ENCODE peak calls at places on chromosomes 5 and 9, in eight cellular contexts. N is Peyer's patch, V is brain microvascular endothelial cell, J is neural progenitor cell, W is heart left ventricle, F is fibroblast of mammary gland, M is choroid plexus epithelial cell, T is uterus. X is an unnamed sample.

GRCh38 chr9:133581553-133582343 is 27.4 kb downstream of the FAM163B start:
- DNase-seq in T (no peak), W (peak), N (no peak), F (no peak), V (no peak), J (no peak), M (peak), X (no peak)

GRCh38 chr9:8723195-8723594 is 923.6 kb upstream of the DMAC1 start:
- DNase-seq in M (no peak), W (no peak), N (no peak), J (no peak), V (no peak), F (no peak), T (no peak), X (no peak)

GRCh38 chr9:1366300-1366699 is 316.1 kb downstream of the DMRT2 start:
- DNase-seq in N (no peak), T (no peak), W (no peak), F (no peak), M (no peak), V (no peak), J (no peak), X (no peak)

GRCh38 chr5:36403601-36404311 is 102.1 kb upstream of the RANBP3L start:
- DNase-seq in F (peak), N (no peak), M (peak), J (no peak), T (peak), V (peak), W (no peak), X (no peak)

GRCh38 chr5:5293029-5293428 is 129.4 kb upstream of the ICE1 start:
- DNase-seq in W (no peak), N (no peak), J (no peak), T (no peak), F (no peak), M (no peak), V (no peak), X (no peak)

GRCh38 chr5:179400020-179400419 is 54.8 kb upstream of the ADAMTS2 start:
- DNase-seq in M (no peak), V (no peak), J (no peak), T (no peak), N (no peak), F (no peak), W (no peak), X (no peak)

GRCh38 chr5:133460172-133460758 is 152.1 kb downstream of the FSTL4 start:
- DNase-seq in N (no peak), V (no peak), J (peak), T (no peak), W (no peak), M (peak), F (peak), X (peak)

GRCh38 chr5:64210866-64211265 is 45.2 kb downstream of the RNF180 start:
- DNase-seq in T (no peak), V (peak), J (no peak), N (no peak), W (no peak), M (peak), F (peak), X (no peak)

GRCh38 chr5:147688965-147689364 is 93.6 kb downstream of the JAKMIP2 start:
- DNase-seq in T (peak), J (no peak), W (no peak), M (peak), N (no peak), F (peak), V (no peak), X (no peak)

GRCh38 chr5:64505769-64506566 is at the start of gene RGS7BP:
- DNase-seq in W (peak), V (peak), N (peak), J (peak), M (peak), T (peak), F (peak), X (peak)

GRCh38 chr5:151750121-151750520 is 8.3 kb downstream of the ATOX1 start:
- DNase-seq in W (no peak), V (no peak), T (no peak), J (no peak), N (no peak), M (no peak), F (no peak), X (no peak)

GRCh38 chr9:89991204-89991790 is 386.5 kb downstream of the GADD45G start:
- DNase-seq in V (no peak), J (no peak), T (no peak), M (no peak), N (no peak), W (no peak), F (no peak), X (no peak)

GRCh38 chr9:20558609-20559016 is 63.7 kb downstream of the MLLT3 start:
- DNase-seq in J (peak), N (no peak), M (peak), T (no peak), W (no peak), V (peak), F (peak), X (no peak)

GRCh38 chr5:69492391-69493234 is at the start of gene OCLN:
- DNase-seq in W (no peak), V (no peak), J (peak), N (peak), T (no peak), M (no peak), F (no peak), X (peak)

GRCh38 chr5:66442951-66443445 is 153.2 kb upstream of the MAST4 start:
- DNase-seq in J (no peak), W (no peak), M (no peak), N (no peak), V (no peak), F (peak), T (peak), X (no peak)

GRCh38 chr5:34584165-34584564 is 72.0 kb upstream of the RAI14 start:
- DNase-seq in W (no peak), J (no peak), M (no peak), F (no peak), N (no peak), T (no peak), V (no peak), X (no peak)

GRCh38 chr5:142915840-142916424 is 145.8 kb downstream of the ARHGAP26 start:
- DNase-seq in T (no peak), W (no peak), N (peak), J (peak), V (no peak), F (peak), M (peak), X (peak)

GRCh38 chr5:79011219-79011836 is 26.2 kb upstream of the ARSB start:
- DNase-seq in V (peak), N (no peak), M (peak), J (no peak), W (no peak), T (no peak), F (peak), X (no peak)

GRCh38 chr5:107466233-107466769 is 204.4 kb downstream of the EFNA5 start:
- DNase-seq in T (peak), F (peak), W (no peak), N (no peak), V (peak), M (peak), J (peak), X (no peak)

GRCh38 chr5:115455241-115455640 is 89.3 kb downstream of the FEM1C start:
- DNase-seq in T (no peak), N (peak), M (peak), F (peak), V (peak), J (no peak), W (no peak), X (no peak)

GRCh38 chr5:3194141-3194540 is 401.5 kb upstream of the IRX1 start:
- DNase-seq in W (no peak), M (no peak), T (no peak), N (no peak), J (no peak), F (no peak), V (no peak), X (no peak)

GRCh38 chr9:69937358-69937757 is 106.3 kb upstream of the MAMDC2 start:
- DNase-seq in N (no peak), V (peak), M (no peak), T (no peak), W (no peak), J (no peak), F (peak), X (no peak)

GRCh38 chr5:58925627-58926545 is 343.0 kb downstream of the RAB3C start:
- DNase-seq in M (peak), F (no peak), N (no peak), T (no peak), V (no peak), W (no peak), J (peak), X (no peak)

GRCh38 chr9:90433398-90433890 is 209.2 kb downstream of the DIRAS2 start:
- DNase-seq in J (peak), N (no peak), M (peak), F (no peak), T (no peak), V (peak), W (no peak), X (no peak)

GRCh38 chr5:17365756-17366155 is 132.3 kb upstream of the TAF11L2 start:
- DNase-seq in V (peak), F (no peak), J (no peak), M (peak), T (no peak), N (no peak), W (no peak), X (no peak)

GRCh38 chr5:151144922-151145321 is 12.7 kb downstream of the ANXA6 start:
- DNase-seq in W (no peak), M (no peak), F (no peak), N (no peak), T (no peak), V (no peak), J (no peak), X (peak)

GRCh38 chr5:10704949-10705621 is 55.9 kb downstream of the DAP start:
- DNase-seq in F (peak), N (no peak), V (no peak), W (no peak), J (no peak), M (peak), T (no peak), X (no peak)

GRCh38 chr5:93349613-93350012 is 231.4 kb downstream of the NR2F1-AS1 start:
- DNase-seq in F (peak), J (no peak), M (peak), T (no peak), N (no peak), V (peak), W (no peak), X (no peak)

GRCh38 chr9:122347348-122348287 is 23.2 kb upstream of the PTGS1 start:
- DNase-seq in M (peak), T (no peak), V (no peak), J (no peak), N (no peak), F (peak), W (no peak), X (no peak)

GRCh38 chr9:12464910-12465512 is 228.2 kb upstream of the TYRP1 start:
- DNase-seq in M (peak), J (peak), N (no peak), V (peak), T (no peak), W (no peak), F (peak), X (no peak)

GRCh38 chr9:70484232-70485130 is 70.0 kb upstream of the KLF9 start:
- DNase-seq in T (no peak), V (peak), W (no peak), M (peak), N (peak), F (peak), J (peak), X (no peak)

GRCh38 chr9:76516350-76516749 is 57.4 kb downstream of the GCNT1 start:
- DNase-seq in T (no peak), N (no peak), J (no peak), W (no peak), F (no peak), M (peak), V (no peak), X (no peak)

GRCh38 chr5:132046915-132047314 is 13.5 kb upstream of the IL3 start:
- DNase-seq in F (no peak), J (no peak), W (peak), M (no peak), V (no peak), T (no peak), N (no peak), X (no peak)

GRCh38 chr9:34993502-34994428 is 4.2 kb downstream of the DNAJB5 start:
- DNase-seq in T (peak), W (peak), M (peak), N (peak), V (no peak), J (no peak), F (peak), X (peak)

GRCh38 chr9:34995288-34996060 is 5.9 kb downstream of the DNAJB5 start:
- DNase-seq in T (no peak), W (no peak), F (peak), J (no peak), V (no peak), M (peak), N (no peak), X (no peak)

GRCh38 chr9:34996181-34996904 is 6.8 kb downstream of the DNAJB5 start:
- DNase-seq in W (no peak), F (no peak), T (no peak), M (no peak), J (no peak), V (no peak), N (no peak), X (no peak)

GRCh38 chr9:34992376-34992951 is 2.9 kb downstream of the DNAJB5 start:
- DNase-seq in J (peak), N (no peak), F (peak), V (peak), M (peak), W (peak), T (peak), X (peak)

GRCh38 chr9:34994429-34995287 is 5.1 kb downstream of the DNAJB5 start:
- DNase-seq in F (peak), V (no peak), T (peak), W (no peak), J (peak), N (peak), M (peak), X (no peak)
- H3K4me3 ChIP-seq in F (no peak), V (no peak), T (no peak), W (peak), J (no peak), N (no peak), M (no peak), X (no peak)

DNA sequence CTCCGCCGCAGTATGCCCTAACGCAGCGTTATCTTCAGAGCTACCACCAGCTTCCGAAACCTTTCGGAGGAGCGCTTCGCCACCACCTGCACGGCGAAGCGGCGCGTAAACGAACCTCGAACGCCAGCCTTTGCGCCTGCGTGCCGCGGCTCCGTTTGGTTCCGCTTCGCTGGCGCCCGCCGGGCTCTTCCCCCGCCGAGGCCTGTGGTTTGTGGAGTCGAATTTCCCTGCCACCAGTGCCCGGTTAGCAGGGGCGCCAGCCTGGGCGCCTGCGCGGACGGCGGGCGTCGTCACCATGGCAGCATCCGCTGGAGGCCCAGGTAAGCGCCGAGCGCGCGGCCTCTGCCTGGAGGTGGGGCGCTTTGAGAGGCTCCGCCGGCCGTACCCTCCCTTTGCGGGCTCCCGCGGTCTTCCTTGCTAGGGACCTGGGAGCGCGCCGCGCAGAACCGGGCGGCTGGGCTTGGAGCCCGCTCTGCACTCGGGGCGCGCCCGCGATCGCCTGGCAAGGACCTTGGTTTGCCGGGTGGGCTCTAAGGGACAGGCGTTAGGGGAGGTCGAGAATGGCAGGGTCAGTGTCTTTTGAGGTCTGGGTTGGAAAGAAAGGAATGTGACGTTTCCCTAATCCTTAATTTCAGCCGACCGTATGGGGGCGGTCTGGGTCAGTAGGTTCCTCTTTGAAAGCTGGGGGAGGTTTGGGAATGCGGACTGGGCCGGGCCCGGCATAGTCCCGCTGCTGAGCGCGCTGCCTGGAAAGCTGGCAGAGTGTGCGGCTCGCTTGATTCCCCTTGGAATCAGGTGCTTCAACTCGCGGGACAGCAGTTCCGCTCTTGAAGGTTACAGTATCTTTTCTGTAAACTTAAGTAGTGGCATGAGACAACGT is at the start of gene FAM151B:
- DNase-seq in V (peak), T (peak), M (peak), W (peak), J (peak), N (peak), F (peak), X (peak)
- TF ChIP-seq CTCF in V (peak), T (no peak), M (peak), W (peak), J (peak), N (no peak), F (peak), X (no peak)

GRCh38 chr9:113567361-113568080 is 104.0 kb downstream of the RGS3 start:
- DNase-seq in M (no peak), W (peak), V (no peak), J (no peak), F (no peak), N (peak), T (peak), X (no peak)

GRCh38 chr9:113568081-113568435 is 104.5 kb downstream of the RGS3 start:
- DNase-seq in N (peak), F (no peak), J (no peak), V (no peak), M (no peak), T (no peak), W (no peak), X (no peak)

GRCh38 chr9:113566011-113566711 is 102.6 kb downstream of the RGS3 start:
- DNase-seq in N (peak), J (no peak), V (no peak), W (no peak), T (peak), M (no peak), F (no peak), X (no peak)

GRCh38 chr9:113564804-113565237 is 101.3 kb downstream of the RGS3 start:
- DNase-seq in N (peak), F (peak), J (peak), V (peak), M (peak), T (peak), W (peak), X (no peak)

GRCh38 chr9:113566712-113567071 is 103.2 kb downstream of the RGS3 start:
- DNase-seq in V (no peak), T (peak), F (no peak), J (no peak), W (peak), M (no peak), N (peak), X (no peak)
- H3K4me3 ChIP-seq in V (no peak), T (no peak), F (no peak), J (no peak), W (peak), M (peak), N (no peak), X (no peak)

DNA sequence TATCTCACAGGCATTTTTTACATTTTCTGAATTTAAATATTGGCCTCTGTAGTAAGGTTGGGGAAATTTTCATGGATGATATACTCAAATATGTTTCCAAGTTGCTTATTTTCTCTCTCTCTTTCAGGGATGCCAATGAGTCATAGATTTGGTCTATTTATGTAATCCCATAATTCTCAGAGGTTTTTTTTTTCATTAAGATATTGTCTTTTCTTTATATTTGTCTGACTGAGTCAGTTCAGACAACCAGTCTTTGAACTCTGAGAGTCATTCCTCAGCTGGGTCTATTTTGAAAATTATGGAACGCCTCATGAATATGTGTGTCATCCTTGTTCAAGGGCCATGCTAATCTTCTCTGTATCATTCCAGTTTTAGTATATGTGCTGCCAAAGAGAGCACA is 223.2 kb downstream of the PCSK1 start:
- DNase-seq in W (no peak), T (no peak), V (peak), F (peak), N (no peak), J (no peak), M (peak), X (no peak)
- TF ChIP-seq CTCF in W (no peak), T (no peak), V (no peak), F (no peak), N (no peak), J (no peak), M (no peak), X (no peak)

DNA sequence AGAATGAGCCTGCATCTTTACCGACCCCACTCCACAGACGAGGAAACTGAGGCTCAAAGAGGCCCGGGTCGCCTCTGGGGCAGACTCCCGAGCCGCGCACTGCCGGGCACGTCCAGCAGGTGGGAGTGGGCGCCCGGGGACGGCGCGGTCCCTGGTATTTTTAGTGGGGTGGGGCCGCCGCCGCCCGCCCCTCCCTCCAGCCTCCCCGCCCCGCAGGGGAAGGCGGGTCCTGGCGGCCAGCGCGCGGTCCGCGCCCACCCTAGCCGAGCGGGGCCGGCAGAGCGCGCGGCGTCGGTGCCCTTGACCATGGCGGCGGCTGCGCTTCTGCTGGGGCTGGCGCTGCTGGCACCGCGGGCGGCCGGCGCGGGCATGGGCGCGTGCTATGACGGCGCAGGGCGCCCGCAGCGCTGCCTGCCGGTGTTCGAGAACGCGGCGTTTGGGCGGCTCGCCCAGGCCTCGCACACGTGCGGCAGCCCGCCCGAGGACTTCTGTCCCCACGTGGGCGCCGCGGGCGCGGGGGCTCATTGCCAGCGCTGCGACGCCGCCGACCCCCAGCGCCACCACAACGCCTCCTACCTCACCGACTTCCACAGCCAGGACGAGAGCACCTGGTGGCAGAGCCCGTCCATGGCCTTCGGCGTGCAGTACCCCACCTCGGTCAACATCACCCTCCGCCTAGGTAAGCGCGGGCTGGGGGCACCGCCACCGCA is at the start of gene LAMC3:
- DNase-seq in J (peak), N (no peak), V (no peak), M (no peak), T (no peak), F (no peak), W (peak), X (no peak)
- H3K4me3 ChIP-seq in J (peak), N (peak), V (no peak), M (peak), T (no peak), F (no peak), W (peak), X (no peak)